ENCODE peak calls at places on chromosomes 1 and 21, in four cellular contexts. O is RWPE1, B is posterior cingulate gyrus, J is amniotic stem cell. S is an unnamed sample.

GRCh38 chr1:119784127-119784781 is 15.5 kb upstream of the HMGCS2 start:
- DNase-seq in O (no peak), B (no peak), J (no peak), S (peak; percentile 72)

GRCh38 chr1:107184888-107185287 is 44.0 kb downstream of the NTNG1 start:
- DNase-seq in O (no peak), B (no peak), J (no peak), S (no peak)

GRCh38 chr1:11058595-11059165 is 1.1 kb downstream of the SRM start:
- DNase-seq in O (no peak), B (no peak), J (no peak), S (no peak)

GRCh38 chr1:208243522-208243850 is 698 bp downstream of the PLXNA2 start:
- DNase-seq in O (no peak), B (no peak), J (no peak), S (no peak)

GRCh38 chr1:65469889-65470340 is 49.4 kb downstream of the LEPR start:
- DNase-seq in O (no peak), B (no peak), J (no peak), S (no peak)

GRCh38 chr1:161070737-161071136 is 1.0 kb upstream of the ARHGAP30 start:
- DNase-seq in O (no peak), B (no peak), J (no peak), S (no peak)

GRCh38 chr21:45870421-45870820 is 111.1 kb upstream of the COL6A1 start:
- DNase-seq in O (no peak), B (no peak), J (no peak), S (no peak)

GRCh38 chr1:12435639-12436344 is 182.2 kb downstream of the DHRS3 start:
- DNase-seq in O (no peak), B (no peak), J (no peak), S (no peak)

GRCh38 chr1:46757256-46757955 is 38.5 kb upstream of the EFCAB14 start:
- DNase-seq in O (peak; percentile 61), B (no peak), J (no peak), S (peak; percentile 76)

GRCh38 chr21:43925096-43925481 is 60.1 kb downstream of the AGPAT3 start:
- DNase-seq in O (no peak), B (no peak), J (no peak), S (no peak)

GRCh38 chr21:31236528-31236927 is 107.5 kb downstream of the TIAM1 start:
- DNase-seq in O (no peak), B (no peak), J (no peak), S (no peak)

GRCh38 chr1:168932539-168932938 is 174.0 kb upstream of the ATP1B1 start:
- DNase-seq in O (peak; percentile 8), B (no peak), J (no peak), S (peak; percentile 51)

GRCh38 chr1:16441312-16441641 is 753 bp downstream of the NECAP2 start:
- DNase-seq in O (peak; percentile 48), B (no peak), J (no peak), S (peak; percentile 17)

GRCh38 chr1:52141513-52142219 is at the start of gene ZFYVE9:
- DNase-seq in O (peak; percentile 73), B (peak; percentile 40), J (no peak), S (peak; percentile 76)

GRCh38 chr1:27471476-27471875 is 18.5 kb downstream of the WASF2 start:
- DNase-seq in O (no peak), B (no peak), J (no peak), S (no peak)

GRCh38 chr21:24032709-24033232 is 1574.5 kb downstream of the MRPL39 start:
- DNase-seq in O (no peak), B (no peak), J (no peak), S (no peak)

GRCh38 chr1:162011337-162012012 is 12.2 kb downstream of the OLFML2B start:
- DNase-seq in O (no peak), B (no peak), J (no peak), S (no peak)

GRCh38 chr1:78387872-78388271 is 102.9 kb upstream of the PTGFR start:
- DNase-seq in O (no peak), B (no peak), J (no peak), S (no peak)